ENCODE peak calls at places on chromosomes 1 and 21, in five cellular contexts. N, B, Q, A and Y are unnamed samples. For H3K9me3, the result is how much of the 10 kb centered on the place peaks cover.

GRCh38 chr1:92324784-92325183 is 25.9 kb downstream of the RPAP2 start:
- DNase-seq in N (no peak), B (no peak), Q (no peak), A (no peak), Y (no peak)

GRCh38 chr1:45097079-45097478 is 85.0 kb downstream of the UROD start:
- DNase-seq in N (no peak), B (no peak), Q (no peak), A (no peak), Y (no peak)

GRCh38 chr1:48396208-48396607 is 75.8 kb downstream of the SPATA6 start:
- DNase-seq in N (no peak), B (no peak), Q (no peak), A (no peak), Y (no peak)

GRCh38 chr1:198101716-198102453 is 54.9 kb upstream of the NEK7 start:
- DNase-seq in N (no peak), B (no peak), Q (no peak), A (no peak), Y (no peak)

GRCh38 chr1:236120725-236121153 is 21.6 kb upstream of the GPR137B start:
- DNase-seq in N (no peak), B (no peak), Q (no peak), A (no peak), Y (no peak)

GRCh38 chr1:50719126-50719525 is 240.9 kb downstream of the FAF1 start:
- DNase-seq in N (no peak), B (no peak), Q (no peak), A (no peak), Y (no peak)

GRCh38 chr1:59601032-59601431 is 213.7 kb upstream of the HOOK1 start:
- DNase-seq in N (no peak), B (no peak), Q (no peak), A (no peak), Y (no peak)

GRCh38 chr1:40185951-40186864 is 25.0 kb downstream of the RLF start:
- DNase-seq in N (no peak), B (no peak), Q (no peak), A (no peak), Y (no peak)

GRCh38 chr21:32412162-32412997 is at the start of gene EVA1C:
- DNase-seq in N (peak), B (peak), Q (peak), A (peak), Y (peak)

GRCh38 chr1:233114159-233114558 is 163.7 kb downstream of the NTPCR start:
- DNase-seq in N (no peak), B (no peak), Q (no peak), A (no peak), Y (no peak)

GRCh38 chr21:43189936-43190335 is 21.1 kb downstream of the CRYAA start:
- DNase-seq in N (no peak), B (no peak), Q (no peak), A (no peak), Y (no peak)
- H3K9me3 ChIP-seq in N (under half), B (under half), Q (under half), A (under half), Y (under half)

GRCh38 chr21:35996217-35996616 is 64.1 kb downstream of the SETD4 start:
- DNase-seq in N (no peak), B (no peak), Q (no peak), A (no peak), Y (no peak)
- H3K9me3 ChIP-seq in N (under half), B (under half), Q (under half), A (under half), Y (under half)

GRCh38 chr1:152902676-152903075 is 5.7 kb upstream of the IVL start:
- DNase-seq in N (no peak), B (no peak), Q (no peak), A (no peak), Y (no peak)

GRCh38 chr1:152901631-152902030 is 6.7 kb upstream of the IVL start:
- DNase-seq in N (no peak), B (no peak), Q (no peak), A (no peak), Y (no peak)

GRCh38 chr1:152907686-152908601 is at the start of gene IVL:
- DNase-seq in N (no peak), B (no peak), Q (no peak), A (no peak), Y (peak)

GRCh38 chr1:152904688-152905440 is 3.5 kb upstream of the IVL start:
- DNase-seq in N (no peak), B (no peak), Q (no peak), A (no peak), Y (no peak)

DNA sequence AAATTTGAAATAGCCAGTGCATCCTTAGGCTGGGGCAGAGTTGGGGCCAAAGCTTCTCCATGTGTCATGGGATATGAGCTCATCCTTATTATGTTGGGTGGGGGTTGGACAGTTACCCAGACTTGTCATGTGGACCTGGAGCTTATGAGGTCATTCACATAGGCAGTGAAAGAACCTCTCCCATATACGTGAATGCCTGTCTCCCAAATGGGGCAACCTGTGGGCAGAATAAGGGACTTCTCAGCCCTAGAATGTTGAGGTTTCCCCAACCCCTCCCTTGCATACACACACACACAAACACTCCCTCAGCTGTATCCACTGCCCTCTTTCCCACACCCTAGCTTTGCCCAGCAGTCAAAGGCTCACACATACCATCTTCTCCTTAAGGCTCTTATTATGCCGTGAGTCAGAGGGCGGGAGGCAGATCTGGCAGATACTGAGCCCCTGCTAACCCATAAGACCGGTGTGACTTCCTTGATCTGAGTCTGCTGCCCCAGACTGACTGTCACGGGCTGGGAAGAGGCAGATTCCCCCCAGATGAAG is 2.3 kb upstream of the IVL start:
- DNase-seq in N (no peak), B (no peak), Q (no peak), A (no peak), Y (peak)
- H3K9me3 ChIP-seq in N (under half), B (under half), Q (under half), A (under half), Y (under half)

DNA sequence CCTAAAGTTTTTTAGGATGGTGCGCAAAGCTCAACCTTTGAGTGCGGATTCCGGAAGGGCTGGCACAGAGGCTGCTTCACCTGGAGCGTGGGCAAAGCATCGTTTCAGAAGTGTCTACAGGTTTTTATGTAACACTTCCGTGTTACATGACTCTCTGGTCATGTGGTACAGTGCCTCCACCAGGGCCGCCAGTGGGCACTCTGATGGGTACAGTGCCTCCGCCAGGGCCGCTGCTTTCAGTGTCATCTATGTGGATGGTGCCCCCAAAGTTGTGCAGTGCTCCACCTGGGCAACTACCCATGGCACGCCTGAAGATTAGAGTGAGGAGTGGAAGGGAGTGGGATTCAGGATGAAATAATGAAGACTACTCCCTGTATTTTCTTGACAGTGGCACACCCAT is 101.4 kb upstream of the C1orf174 start:
- DNase-seq in N (no peak), B (no peak), Q (no peak), A (no peak), Y (no peak)
- H3K9me3 ChIP-seq in N (under half), B (under half), Q (under half), A (under half), Y (under half)

GRCh38 chr1:28807046-28807445 is 4.9 kb upstream of the OPRD1 start:
- DNase-seq in N (no peak), B (no peak), Q (no peak), A (no peak), Y (no peak)
- H3K9me3 ChIP-seq in N (under half), B (under half), Q (under half), A (under half), Y (under half)